ENCODE peak calls at places on chromosomes 11 and 22, in ten cellular contexts. R is IMR-90, T is endothelial cell of umbilical vein, O is tibial nerve, B is transverse colon, S is sigmoid colon, U is breast epithelium, C is A549, I is esophagus muscularis mucosa, L is ovary. F is an unnamed sample. For H3K4me1, the result is how much of the 10 kb centered on the place peaks cover.

GRCh38 chr11:104033134-104033533 is 3.3 kb upstream of the DDI1 start:
- DNase-seq in C (peak), I (no peak), O (no peak), R (peak), T (peak), B (no peak), U (no peak), L (no peak), S (no peak), F (no peak)

GRCh38 chr11:95156916-95157568 is 67.4 kb downstream of the ENDOD1 start:
- DNase-seq in C (no peak), R (no peak), O (no peak), S (peak), U (peak), B (no peak), L (peak), T (no peak), I (no peak), F (no peak)

GRCh38 chr11:121372671-121373429 is 79.3 kb upstream of the SORL1 start:
- DNase-seq in S (no peak), L (no peak), B (no peak), R (no peak), O (no peak), U (no peak), T (no peak), C (no peak), I (no peak), F (no peak)

GRCh38 chr22:43018615-43019014 is 3.7 kb upstream of the PACSIN2 start:
- DNase-seq in L (no peak), C (no peak), S (no peak), T (no peak), B (peak), U (no peak), R (no peak), O (no peak), I (no peak), F (no peak)

GRCh38 chr11:97979741-97980140 is 1041.0 kb upstream of the CNTN5 start:
- DNase-seq in O (no peak), I (no peak), L (no peak), R (no peak), S (no peak), B (no peak), C (no peak), T (no peak), U (no peak), F (no peak)

GRCh38 chr11:101326141-101326540 is 196.5 kb upstream of the PGR start:
- DNase-seq in I (no peak), R (no peak), L (no peak), C (no peak), B (no peak), O (no peak), T (no peak), S (no peak), U (no peak), F (no peak)

GRCh38 chr22:49046546-49047305 is 780.9 kb downstream of the BRD1 start:
- DNase-seq in I (no peak), B (no peak), S (no peak), O (no peak), R (no peak), U (no peak), T (no peak), C (peak), L (no peak), F (peak)

GRCh38 chr22:35978889-35979288 is 49.7 kb downstream of the RBFOX2 start:
- DNase-seq in O (no peak), B (no peak), R (no peak), L (no peak), T (no peak), S (no peak), U (no peak), I (no peak), C (no peak), F (no peak)

GRCh38 chr11:6968816-6969215 is 42.6 kb downstream of the ZNF215 start:
- DNase-seq in T (no peak), O (no peak), B (no peak), C (no peak), S (no peak), U (no peak), L (no peak), R (peak), I (no peak), F (no peak)

GRCh38 chr22:43191831-43192230 is 4.9 kb upstream of the TTLL12 start:
- DNase-seq in C (no peak), U (no peak), L (no peak), T (no peak), R (no peak), B (no peak), O (no peak), I (no peak), S (no peak), F (no peak)

GRCh38 chr11:33977676-33978075 is 73.9 kb upstream of the CAPRIN1 start:
- DNase-seq in I (no peak), S (no peak), B (no peak), O (no peak), C (no peak), U (no peak), R (no peak), T (no peak), L (no peak), F (no peak)

GRCh38 chr11:7545611-7546010 is 31.8 kb downstream of the PPFIBP2 start:
- DNase-seq in U (no peak), S (no peak), I (no peak), C (no peak), L (no peak), B (no peak), T (no peak), O (no peak), R (no peak), F (no peak)

GRCh38 chr11:95676280-95676679 is 113.3 kb downstream of the FAM76B start:
- DNase-seq in S (no peak), T (no peak), R (no peak), O (no peak), U (no peak), L (no peak), C (no peak), I (no peak), B (no peak), F (no peak)

GRCh38 chr11:12413141-12414055 is 36.0 kb downstream of the PARVA start:
- DNase-seq in I (peak), T (no peak), O (no peak), B (no peak), U (no peak), S (no peak), R (peak), L (no peak), C (no peak), F (no peak)

GRCh38 chr11:1548221-1549070 is 23.6 kb downstream of the DUSP8 start:
- DNase-seq in T (peak), R (peak), C (peak), S (peak), U (peak), I (no peak), O (no peak), B (peak), L (peak), F (peak)

GRCh38 chr11:78560826-78561484 is 13.7 kb downstream of the NARS2 start:
- DNase-seq in T (peak), C (no peak), S (no peak), U (no peak), I (no peak), B (no peak), R (no peak), O (no peak), L (no peak), F (no peak)

GRCh38 chr11:17504330-17505107 is 27.9 kb upstream of the ABCC8 start:
- DNase-seq in R (peak), S (peak), B (peak), U (peak), O (peak), L (peak), I (no peak), C (peak), T (peak), F (peak)

GRCh38 chr11:16891964-16892363 is 122.2 kb downstream of the PLEKHA7 start:
- DNase-seq in T (no peak), R (peak), B (no peak), U (no peak), S (no peak), I (no peak), L (no peak), O (no peak), C (no peak), F (no peak)

GRCh38 chr11:67033661-67034166 is 10.8 kb downstream of the SYT12 start:
- DNase-seq in R (peak), S (no peak), O (no peak), C (no peak), T (no peak), B (no peak), L (no peak), I (no peak), U (peak), F (no peak)

GRCh38 chr11:116641561-116642045 is 131.2 kb downstream of the BUD13 start:
- DNase-seq in I (peak), B (peak), O (no peak), S (no peak), T (peak), L (peak), C (peak), U (no peak), R (no peak), F (peak)

GRCh38 chr11:67269401-67270255 is 3.4 kb downstream of the GRK2 start:
- DNase-seq in I (no peak), C (no peak), R (no peak), T (peak), U (no peak), O (no peak), L (peak), S (peak), B (peak), F (peak)

GRCh38 chr11:17696741-17697140 is 22.6 kb upstream of the MYOD1 start:
- DNase-seq in R (no peak), C (no peak), S (no peak), B (no peak), I (no peak), L (no peak), O (no peak), U (no peak), T (no peak), F (no peak)

GRCh38 chr11:79092791-79093313 is 348.0 kb downstream of the TENM4 start:
- DNase-seq in L (no peak), R (peak), S (peak), C (peak), B (no peak), I (no peak), U (peak), O (no peak), T (peak), F (no peak)

GRCh38 chr11:72630104-72630852 is 43.9 kb downstream of the PDE2A start:
- DNase-seq in S (no peak), I (no peak), T (no peak), B (no peak), U (no peak), O (no peak), R (no peak), L (no peak), C (no peak), F (no peak)

GRCh38 chr22:30474683-30475424 is 3.0 kb upstream of the SEC14L3 start:
- DNase-seq in B (no peak), S (no peak), R (no peak), U (peak), O (no peak), L (no peak), T (no peak), C (no peak), I (no peak), F (peak)

GRCh38 chr11:2399488-2400068 is 972 bp upstream of the TSSC4 start:
- DNase-seq in O (no peak), L (no peak), R (no peak), I (no peak), T (no peak), B (peak), C (peak), S (no peak), U (no peak), F (no peak)

GRCh38 chr22:47422736-47423135 is 660.3 kb downstream of the TBC1D22A start:
- DNase-seq in T (no peak), R (no peak), B (no peak), I (no peak), O (no peak), C (no peak), S (no peak), U (no peak), L (no peak), F (no peak)

GRCh38 chr22:26558246-26558895 is 31.6 kb downstream of the TPST2 start:
- DNase-seq in U (no peak), R (peak), T (no peak), S (no peak), C (no peak), L (no peak), O (no peak), B (no peak), I (no peak), F (peak)

GRCh38 chr11:112042161-112042960 is 17.2 kb downstream of the DLAT start:
- DNase-seq in I (no peak), B (no peak), S (no peak), U (no peak), T (peak), R (peak), O (no peak), C (no peak), L (no peak), F (no peak)

GRCh38 chr11:61027141-61027840 is 55.8 kb downstream of the CD6 start:
- DNase-seq in C (no peak), U (no peak), L (no peak), R (no peak), I (no peak), S (peak), B (no peak), O (no peak), T (no peak), F (no peak)

GRCh38 chr22:32578752-32579151 is 104.1 kb downstream of the FBXO7 start:
- DNase-seq in R (no peak), T (no peak), I (no peak), U (no peak), O (no peak), C (no peak), S (no peak), L (no peak), B (no peak), F (no peak)

GRCh38 chr22:49354516-49355205 is 473.0 kb downstream of the BRD1 start:
- DNase-seq in I (no peak), O (no peak), U (no peak), B (no peak), L (no peak), R (no peak), S (no peak), C (no peak), T (no peak), F (no peak)

GRCh38 chr11:19672591-19673206 is 39.9 kb upstream of the NAV2 start:
- DNase-seq in U (no peak), R (no peak), T (no peak), B (no peak), S (no peak), L (no peak), O (no peak), I (no peak), C (no peak), F (no peak)

GRCh38 chr11:108115495-108116140 is 5.7 kb upstream of the ACAT1 start:
- DNase-seq in T (peak), S (peak), I (peak), C (peak), O (peak), U (peak), L (peak), R (peak), B (peak), F (peak)

GRCh38 chr11:45449036-45449601 is 163.0 kb upstream of the SYT13 start:
- DNase-seq in B (no peak), T (no peak), L (no peak), I (no peak), S (no peak), U (no peak), O (no peak), C (no peak), R (no peak), F (no peak)

GRCh38 chr22:40128989-40129388 is 48.7 kb upstream of the TNRC6B start:
- DNase-seq in C (no peak), S (no peak), L (no peak), I (no peak), U (no peak), R (no peak), O (no peak), T (no peak), B (peak), F (no peak)

GRCh38 chr11:120467627-120468026 is 43.9 kb upstream of the GRIK4 start:
- DNase-seq in T (no peak), R (peak), I (no peak), O (no peak), S (no peak), B (no peak), U (no peak), C (peak), L (no peak), F (no peak)

DNA sequence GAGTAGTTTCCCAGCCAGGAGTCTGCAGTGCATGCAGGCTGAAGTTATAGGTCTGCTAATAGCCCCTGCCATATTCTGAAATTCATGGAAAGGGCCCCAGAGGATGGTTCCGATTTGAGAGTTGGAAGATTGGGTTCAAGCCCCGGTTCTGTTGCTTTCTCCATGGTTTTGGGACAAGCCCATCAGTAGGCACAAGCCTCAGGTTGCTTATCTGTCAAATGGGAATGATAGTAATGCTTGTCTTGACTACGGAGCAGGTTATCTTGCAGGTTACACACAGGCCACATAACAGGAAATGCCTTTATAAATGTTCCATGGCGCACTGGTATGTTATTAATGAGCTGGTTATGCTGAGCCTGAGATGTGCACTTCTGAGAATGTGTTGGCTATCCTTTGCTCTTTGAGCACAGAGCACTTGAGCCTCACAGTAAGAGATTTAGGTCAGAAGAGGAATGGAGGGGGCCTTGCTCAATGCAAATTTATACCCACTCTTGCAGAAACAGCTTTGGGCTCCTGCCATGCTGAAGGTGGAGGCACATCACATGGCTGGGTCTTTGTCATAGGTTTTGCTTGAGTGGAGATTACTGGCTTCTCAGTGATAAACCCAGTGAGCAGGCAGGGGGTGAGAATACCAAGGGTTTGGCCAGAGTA is 47.1 kb downstream of the ZNRF3 start:
- DNase-seq in L (no peak), O (no peak), B (no peak), T (peak), R (peak), U (no peak), I (no peak), S (no peak), C (no peak), F (no peak)
- H3K4me1 ChIP-seq in L (under half), O (under half), B (under half), T (under half), R (under half), U (under half), I (under half), S (under half), C (half or more), F (under half)

DNA sequence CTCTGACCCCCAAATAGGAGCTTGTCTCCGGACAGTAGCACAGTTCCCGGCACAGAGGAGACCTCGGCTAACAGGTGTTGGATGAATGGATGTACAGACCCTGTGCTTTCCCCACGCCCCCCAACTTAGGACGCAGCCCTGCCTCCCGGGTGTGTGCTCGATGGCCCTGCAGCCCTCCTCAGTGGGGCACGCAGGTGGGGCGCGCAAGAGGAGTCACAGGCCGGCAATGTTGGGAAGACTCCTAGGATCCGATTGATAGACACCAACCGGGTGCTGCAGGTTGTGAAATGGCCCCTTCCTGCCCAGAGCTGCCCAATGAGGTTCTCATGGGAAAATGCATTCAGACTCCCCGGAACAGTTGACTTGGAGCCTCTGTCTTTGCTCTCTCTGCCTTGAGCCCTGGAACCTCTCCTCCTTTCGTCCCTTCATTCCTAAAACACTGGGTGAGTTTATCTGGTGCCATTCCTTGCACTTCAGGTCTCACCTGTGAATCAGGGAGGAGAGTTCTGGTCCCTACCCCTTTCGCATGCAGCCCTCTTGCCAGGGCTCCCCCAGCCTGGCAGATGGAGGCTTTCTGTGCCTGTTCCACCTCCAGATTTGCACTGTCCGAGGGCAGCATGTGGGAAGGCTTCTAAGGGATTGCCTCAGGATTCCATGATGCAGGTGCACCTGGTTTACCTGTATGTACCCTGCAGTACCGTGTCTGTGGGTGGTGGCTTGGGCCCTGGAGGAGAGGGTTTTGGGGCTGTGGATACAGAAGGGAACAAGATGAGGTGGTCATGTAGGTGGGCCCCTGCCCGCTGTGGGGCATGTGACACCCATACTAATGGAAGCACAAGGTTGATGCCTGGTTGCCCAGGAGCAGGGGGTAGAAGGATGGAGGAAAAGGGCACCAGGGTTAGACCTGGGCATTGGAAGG is 1.2 kb downstream of the MICALL1 start:
- DNase-seq in S (peak), U (no peak), R (peak), T (peak), I (no peak), B (no peak), O (no peak), L (no peak), C (no peak), F (no peak)
- TF ChIP-seq POLR2A in S (no peak), U (no peak), R (peak), T (no peak), I (no peak), B (no peak), O (no peak), L (no peak), C (no peak), F (no peak)

DNA sequence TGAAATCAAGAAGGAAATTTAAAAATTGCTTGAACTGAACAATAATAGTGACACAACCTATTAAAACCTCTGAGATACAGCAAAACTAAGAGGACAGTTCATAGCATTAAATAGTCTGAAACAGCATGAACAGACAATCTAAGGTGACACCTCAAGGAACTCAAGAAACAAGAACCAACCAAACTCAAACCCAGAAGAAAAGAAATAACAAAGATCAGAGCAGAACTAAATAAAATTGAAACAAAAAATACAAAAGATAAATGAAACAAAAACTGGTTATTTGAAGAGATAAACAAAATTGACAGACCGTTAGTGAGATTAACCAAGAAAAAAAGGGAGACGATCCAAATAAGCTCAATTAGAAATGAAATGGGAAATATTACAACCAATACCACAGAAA is 122.8 kb upstream of the TOP3B start:
- DNase-seq in I (no peak), C (no peak), O (no peak), S (no peak), T (no peak), B (no peak), L (no peak), R (no peak), U (no peak), F (no peak)
- H3K4me3 ChIP-seq in I (no peak), C (no peak), O (no peak), S (no peak), T (no peak), B (no peak), L (no peak), R (no peak), U (no peak), F (no peak)

DNA sequence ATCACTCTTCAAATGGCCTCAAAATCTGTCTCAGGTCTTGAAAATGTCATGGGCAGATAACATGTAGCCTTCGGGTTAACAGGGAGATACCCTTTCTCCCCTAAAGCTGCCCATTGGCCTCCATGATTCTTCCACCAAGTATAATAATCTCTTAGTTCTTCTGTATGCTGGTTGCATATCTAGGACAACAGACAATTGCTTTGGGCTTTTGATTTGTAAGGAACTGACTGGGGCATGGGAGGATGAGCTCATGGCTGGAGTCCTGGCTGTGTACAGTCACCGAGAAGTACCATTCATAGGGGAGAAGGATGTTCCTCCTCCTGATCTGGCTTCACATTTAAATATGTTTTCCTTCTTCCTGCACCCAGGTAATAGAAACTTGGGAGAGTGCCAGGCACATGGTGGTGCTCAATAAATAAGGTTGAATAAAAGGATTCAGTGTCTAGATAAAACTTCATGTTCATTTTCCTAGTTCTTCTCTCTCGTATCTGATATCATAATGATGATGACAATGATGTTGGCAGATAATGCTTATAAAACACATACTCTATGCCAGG is 2.8 kb upstream of the AMPD3 start:
- DNase-seq in L (no peak), S (no peak), T (no peak), C (no peak), R (peak), O (no peak), I (peak), U (no peak), B (no peak), F (no peak)
- H3K4me1 ChIP-seq in L (under half), S (under half), T (under half), C (under half), R (under half), O (under half), I (under half), U (under half), B (under half), F (under half)

GRCh38 chr22:21567456-21568206 is at the start of gene UBE2L3:
- DNase-seq in C (peak), S (peak), R (peak), I (peak), T (peak), B (peak), U (peak), O (peak), L (peak), F (peak)
- TF ChIP-seq POLR2A in C (peak), S (no peak), R (peak), I (no peak), T (peak), B (peak), U (no peak), O (no peak), L (peak), F (peak)

F was measured in right lobe of liver.